ENCODE peak calls at places on chromosomes 4 and X, in six cellular contexts. I is RKO; O is C1 segment of cervical spinal cord; K is activated T-cell treated with anti-CD3 and anti-CD28 coated beads for 1 hour; M is stimulated activated CD4-positive, alpha-beta T cell treated with anti-CD3 and anti-CD28 coated beads, Interleukin-12 subunit alpha, Interleukin-12 subunit beta, amount 100 ng/mL, for 4 hours; L is left cardiac atrium. X is an unnamed sample.

GRCh38 chrX:48890296-48890925 is 7.2 kb downstream of the TIMM17B start:
- DNase-seq in I (no peak), M (no peak), K (no peak), O (no peak), L (no peak), X (no peak)

GRCh38 chrX:6909396-6909795 is 238.1 kb upstream of the STS start:
- DNase-seq in L (no peak), O (no peak), M (no peak), I (no peak), K (no peak), X (no peak)

GRCh38 chr4:116811730-116812129 is 273.6 kb downstream of the TRAM1L1 start:
- DNase-seq in K (no peak), L (no peak), O (no peak), M (no peak), I (no peak), X (no peak)

GRCh38 chr4:180059216-180059881 is 2183.9 kb upstream of the TENM3 start:
- DNase-seq in M (no peak), I (no peak), L (no peak), O (peak; percentile 55), K (no peak), X (peak; percentile 59)

GRCh38 chrX:134294548-134294947 is 57.6 kb downstream of the CCDC160 start:
- DNase-seq in L (no peak), K (no peak), M (no peak), O (no peak), I (peak; percentile 24), X (no peak)

GRCh38 chrX:37608156-37608555 is 36.7 kb downstream of the LANCL3 start:
- DNase-seq in I (no peak), K (no peak), O (no peak), L (no peak), M (no peak), X (no peak)

GRCh38 chrX:107561468-107562215 is 66.7 kb upstream of the PRPS1 start:
- DNase-seq in O (no peak), L (no peak), I (no peak), M (no peak), K (no peak), X (no peak)

GRCh38 chr4:145097331-145097820 is 620 bp downstream of the ANAPC10 start:
- DNase-seq in L (no peak), I (no peak), O (no peak), K (no peak), M (no peak), X (no peak)

GRCh38 chr4:184475096-184475461 is 729 bp upstream of the IRF2 start:
- DNase-seq in I (peak; percentile 63), L (peak; percentile 63), K (peak; percentile 36), O (peak; percentile 71), M (peak; percentile 58), X (no peak)

GRCh38 chr4:156953951-156954350 is 17.6 kb downstream of the PDGFC start:
- DNase-seq in I (no peak), O (no peak), M (no peak), L (no peak), K (no peak), X (no peak)

GRCh38 chrX:102712967-102713677 is 874 bp downstream of the GPRASP2 start:
- DNase-seq in I (no peak), M (no peak), L (peak; percentile 58), K (no peak), O (peak; percentile 47), X (peak; percentile 39)

GRCh38 chrX:3346436-3347329 is at the start of gene MXRA5:
- DNase-seq in M (no peak), L (no peak), O (no peak), I (no peak), K (no peak), X (peak; percentile 47)

GRCh38 chr4:118905546-118905945 is 16.9 kb downstream of the SYNPO2 start:
- DNase-seq in L (no peak), O (no peak), K (no peak), M (no peak), I (no peak), X (no peak)

GRCh38 chr4:7844247-7844991 is 95.2 kb downstream of the AFAP1 start:
- DNase-seq in K (peak; percentile 65), L (peak; percentile 84), I (peak; percentile 66), O (peak; percentile 34), M (peak; percentile 74), X (peak; percentile 87)

GRCh38 chrX:77925764-77926163 is 15.3 kb downstream of the ATP7A start:
- DNase-seq in L (no peak), M (no peak), K (no peak), O (no peak), I (no peak), X (no peak)

GRCh38 chr4:8906991-8907595 is 35.5 kb upstream of the HMX1 start:
- DNase-seq in I (no peak), K (no peak), O (no peak), L (no peak), M (no peak), X (no peak)

GRCh38 chrX:19063030-19063429 is 59.2 kb downstream of the ADGRG2 start:
- DNase-seq in K (no peak), L (no peak), M (no peak), I (no peak), O (no peak), X (no peak)

GRCh38 chr4:15234585-15235126 is 193.2 kb upstream of the C1QTNF7 start:
- DNase-seq in O (no peak), K (no peak), M (no peak), L (no peak), I (peak; percentile 56), X (no peak)

GRCh38 chr4:7295201-7295916 is 103.0 kb downstream of the SORCS2 start:
- DNase-seq in M (no peak), K (no peak), O (peak; percentile 81), I (no peak), L (peak; percentile 64), X (no peak)

GRCh38 chr4:165765053-165765452 is 108.0 kb upstream of the TLL1 start:
- DNase-seq in I (no peak), O (no peak), K (no peak), M (no peak), L (no peak), X (no peak)

GRCh38 chr4:74621616-74622015 is 172.7 kb downstream of the BTC start:
- DNase-seq in L (no peak), I (no peak), M (no peak), K (no peak), O (no peak), X (no peak)

GRCh38 chr4:127793528-127793927 is 11.4 kb downstream of the HSPA4L start:
- DNase-seq in M (no peak), K (no peak), O (no peak), L (no peak), I (no peak), X (no peak)

GRCh38 chr4:53913771-53914170 is 150.6 kb downstream of the CHIC2 start:
- DNase-seq in M (no peak), O (no peak), K (no peak), I (no peak), L (no peak), X (no peak)

GRCh38 chrX:101999644-102000539 is 68.1 kb upstream of the ZMAT1 start:
- DNase-seq in L (no peak), O (no peak), M (no peak), I (no peak), K (no peak), X (no peak)

GRCh38 chr4:151725087-151725486 is 35.7 kb downstream of the GATB start:
- DNase-seq in M (no peak), O (no peak), L (no peak), I (no peak), K (no peak), X (no peak)

GRCh38 chr4:113445286-113445685 is 316.3 kb downstream of the CAMK2D start:
- DNase-seq in O (no peak), I (peak; percentile 60), K (no peak), L (peak; percentile 51), M (no peak), X (no peak)

GRCh38 chr4:52713456-52713937 is 37.7 kb downstream of the ERVMER34-1 start:
- DNase-seq in O (no peak), L (no peak), I (peak; percentile 46), K (no peak), M (no peak), X (no peak)

GRCh38 chrX:71911731-71912050 is 1.0 kb downstream of the NHSL2 start:
- DNase-seq in K (no peak), M (peak; percentile 1), O (no peak), I (no peak), L (peak; percentile 33), X (peak; percentile 41)

GRCh38 chr4:153207561-153207960 is 3.3 kb downstream of the TRIM2 start:
- DNase-seq in K (no peak), L (peak; percentile 61), O (peak; percentile 22), M (no peak), I (peak; percentile 51), X (peak; percentile 66)

GRCh38 chr4:85824166-85824945 is 349.4 kb downstream of the ARHGAP24 start:
- DNase-seq in L (no peak), M (no peak), K (no peak), O (no peak), I (no peak), X (no peak)

GRCh38 chr4:33411182-33411581 is 2691.0 kb downstream of the PCDH7 start:
- DNase-seq in I (peak; percentile 77), O (no peak), L (no peak), M (no peak), K (no peak), X (no peak)

GRCh38 chrX:153844509-153845082 is 14.3 kb upstream of the PDZD4 start:
- DNase-seq in M (no peak), O (no peak), L (no peak), K (no peak), I (no peak), X (no peak)

GRCh38 chr4:47145630-47146029 is 114.3 kb downstream of the GABRB1 start:
- DNase-seq in L (no peak), M (no peak), O (no peak), K (no peak), I (peak; percentile 20), X (no peak)

GRCh38 chr4:41693629-41694028 is 54.9 kb downstream of the PHOX2B start:
- DNase-seq in M (no peak), K (no peak), I (peak; percentile 71), O (no peak), L (no peak), X (no peak)

GRCh38 chrX:18415386-18415785 is 10.0 kb upstream of the CDKL5 start:
- DNase-seq in I (no peak), L (no peak), M (no peak), K (no peak), O (no peak), X (no peak)

X was measured in glutamatergic neuron.